ENCODE peak calls at places on chromosomes 16 and 17, in five cellular contexts. One of them, this sample, is unnamed.

GRCh38 chr16:1612320-1613111 is at the start of gene CRAMP1:
- DNase-seq in A549: peak; percentile 27
- DNase-seq in stimulated activated CD8-positive, alpha-beta memory T cell treated with anti-CD3 and anti-CD28 coated beads, Interleukin-15, amount 100 ng/mL, for 4 hours: no peak
- DNase-seq in CD8-positive, alpha-beta memory T cell: no peak
- DNase-seq in stimulated activated CD4-positive, alpha-beta T cell treated with anti-CD3 and anti-CD28 coated beads, Interleukin-1b, Interleukin-23, amount 100 ng/mL, for 4 hours: no peak
- DNase-seq in this sample: peak; percentile 39

GRCh38 chr17:57313276-57313835 is 57.0 kb downstream of the MSI2 start:
- DNase-seq in A549: no peak
- DNase-seq in stimulated activated CD8-positive, alpha-beta memory T cell treated with anti-CD3 and anti-CD28 coated beads, Interleukin-15, amount 100 ng/mL, for 4 hours: no peak
- DNase-seq in CD8-positive, alpha-beta memory T cell: no peak
- DNase-seq in stimulated activated CD4-positive, alpha-beta T cell treated with anti-CD3 and anti-CD28 coated beads, Interleukin-1b, Interleukin-23, amount 100 ng/mL, for 4 hours: no peak
- DNase-seq in this sample: no peak

GRCh38 chr16:29813644-29814562 is 1.9 kb downstream of the PRRT2 start:
- DNase-seq in A549: no peak
- DNase-seq in stimulated activated CD8-positive, alpha-beta memory T cell treated with anti-CD3 and anti-CD28 coated beads, Interleukin-15, amount 100 ng/mL, for 4 hours: no peak
- DNase-seq in CD8-positive, alpha-beta memory T cell: no peak
- DNase-seq in stimulated activated CD4-positive, alpha-beta T cell treated with anti-CD3 and anti-CD28 coated beads, Interleukin-1b, Interleukin-23, amount 100 ng/mL, for 4 hours: no peak
- DNase-seq in this sample: no peak

GRCh38 chr17:82866521-82867214 is 26.8 kb upstream of the ZNF750 start:
- DNase-seq in A549: no peak
- DNase-seq in stimulated activated CD8-positive, alpha-beta memory T cell treated with anti-CD3 and anti-CD28 coated beads, Interleukin-15, amount 100 ng/mL, for 4 hours: no peak
- DNase-seq in CD8-positive, alpha-beta memory T cell: no peak
- DNase-seq in stimulated activated CD4-positive, alpha-beta T cell treated with anti-CD3 and anti-CD28 coated beads, Interleukin-1b, Interleukin-23, amount 100 ng/mL, for 4 hours: no peak
- DNase-seq in this sample: peak; percentile 92

GRCh38 chr16:9159839-9160550 is 68.6 kb downstream of the HAPSTR1 start:
- DNase-seq in A549: peak; percentile 83
- DNase-seq in stimulated activated CD8-positive, alpha-beta memory T cell treated with anti-CD3 and anti-CD28 coated beads, Interleukin-15, amount 100 ng/mL, for 4 hours: no peak
- DNase-seq in CD8-positive, alpha-beta memory T cell: no peak
- DNase-seq in stimulated activated CD4-positive, alpha-beta T cell treated with anti-CD3 and anti-CD28 coated beads, Interleukin-1b, Interleukin-23, amount 100 ng/mL, for 4 hours: peak; percentile 6
- DNase-seq in this sample: peak; percentile 51

GRCh38 chr16:11673091-11674000 is 5.1 kb downstream of the SNN start:
- DNase-seq in A549: no peak
- DNase-seq in stimulated activated CD8-positive, alpha-beta memory T cell treated with anti-CD3 and anti-CD28 coated beads, Interleukin-15, amount 100 ng/mL, for 4 hours: no peak
- DNase-seq in CD8-positive, alpha-beta memory T cell: no peak
- DNase-seq in stimulated activated CD4-positive, alpha-beta T cell treated with anti-CD3 and anti-CD28 coated beads, Interleukin-1b, Interleukin-23, amount 100 ng/mL, for 4 hours: no peak
- DNase-seq in this sample: no peak

GRCh38 chr16:4664538-4665418 is 28.6 kb upstream of the NUDT16L1 start:
- DNase-seq in A549: peak; percentile 22
- DNase-seq in stimulated activated CD8-positive, alpha-beta memory T cell treated with anti-CD3 and anti-CD28 coated beads, Interleukin-15, amount 100 ng/mL, for 4 hours: no peak
- DNase-seq in CD8-positive, alpha-beta memory T cell: peak; percentile 38
- DNase-seq in stimulated activated CD4-positive, alpha-beta T cell treated with anti-CD3 and anti-CD28 coated beads, Interleukin-1b, Interleukin-23, amount 100 ng/mL, for 4 hours: peak; percentile 24
- DNase-seq in this sample: no peak

GRCh38 chr17:48597775-48598631 is 4.4 kb upstream of the HOXB5 start:
- DNase-seq in A549: no peak
- DNase-seq in stimulated activated CD8-positive, alpha-beta memory T cell treated with anti-CD3 and anti-CD28 coated beads, Interleukin-15, amount 100 ng/mL, for 4 hours: no peak
- DNase-seq in CD8-positive, alpha-beta memory T cell: no peak
- DNase-seq in stimulated activated CD4-positive, alpha-beta T cell treated with anti-CD3 and anti-CD28 coated beads, Interleukin-1b, Interleukin-23, amount 100 ng/mL, for 4 hours: no peak
- DNase-seq in this sample: no peak

GRCh38 chr16:726438-727290 is at the start of the genes CCDC78 and HAGHL:
- DNase-seq in A549: no peak
- DNase-seq in stimulated activated CD8-positive, alpha-beta memory T cell treated with anti-CD3 and anti-CD28 coated beads, Interleukin-15, amount 100 ng/mL, for 4 hours: peak; percentile 45
- DNase-seq in CD8-positive, alpha-beta memory T cell: peak; percentile 68
- DNase-seq in stimulated activated CD4-positive, alpha-beta T cell treated with anti-CD3 and anti-CD28 coated beads, Interleukin-1b, Interleukin-23, amount 100 ng/mL, for 4 hours: peak; percentile 61
- DNase-seq in this sample: peak; percentile 65

GRCh38 chr17:48626202-48626469 is at the start of gene HOXB9:
- DNase-seq in A549: no peak
- DNase-seq in stimulated activated CD8-positive, alpha-beta memory T cell treated with anti-CD3 and anti-CD28 coated beads, Interleukin-15, amount 100 ng/mL, for 4 hours: no peak
- DNase-seq in CD8-positive, alpha-beta memory T cell: no peak
- DNase-seq in stimulated activated CD4-positive, alpha-beta T cell treated with anti-CD3 and anti-CD28 coated beads, Interleukin-1b, Interleukin-23, amount 100 ng/mL, for 4 hours: no peak
- DNase-seq in this sample: no peak

GRCh38 chr17:57084802-57085447 is at the start of gene AKAP1:
- DNase-seq in A549: peak; percentile 96
- DNase-seq in stimulated activated CD8-positive, alpha-beta memory T cell treated with anti-CD3 and anti-CD28 coated beads, Interleukin-15, amount 100 ng/mL, for 4 hours: peak; percentile 90
- DNase-seq in CD8-positive, alpha-beta memory T cell: peak; percentile 94
- DNase-seq in stimulated activated CD4-positive, alpha-beta T cell treated with anti-CD3 and anti-CD28 coated beads, Interleukin-1b, Interleukin-23, amount 100 ng/mL, for 4 hours: peak; percentile 93
- DNase-seq in this sample: peak; percentile 95

GRCh38 chr16:16019488-16019887 is 70.1 kb downstream of the ABCC1 start:
- DNase-seq in A549: peak; percentile 86
- DNase-seq in stimulated activated CD8-positive, alpha-beta memory T cell treated with anti-CD3 and anti-CD28 coated beads, Interleukin-15, amount 100 ng/mL, for 4 hours: no peak
- DNase-seq in CD8-positive, alpha-beta memory T cell: no peak
- DNase-seq in stimulated activated CD4-positive, alpha-beta T cell treated with anti-CD3 and anti-CD28 coated beads, Interleukin-1b, Interleukin-23, amount 100 ng/mL, for 4 hours: no peak
- DNase-seq in this sample: peak; percentile 72

GRCh38 chr16:68416057-68417046 is 32.0 kb downstream of the SMPD3 start:
- DNase-seq in A549: no peak
- DNase-seq in stimulated activated CD8-positive, alpha-beta memory T cell treated with anti-CD3 and anti-CD28 coated beads, Interleukin-15, amount 100 ng/mL, for 4 hours: no peak
- DNase-seq in CD8-positive, alpha-beta memory T cell: no peak
- DNase-seq in stimulated activated CD4-positive, alpha-beta T cell treated with anti-CD3 and anti-CD28 coated beads, Interleukin-1b, Interleukin-23, amount 100 ng/mL, for 4 hours: no peak
- DNase-seq in this sample: no peak

GRCh38 chr16:72295914-72296313 is 124.0 kb upstream of the PMFBP1 start:
- DNase-seq in A549: no peak
- DNase-seq in stimulated activated CD8-positive, alpha-beta memory T cell treated with anti-CD3 and anti-CD28 coated beads, Interleukin-15, amount 100 ng/mL, for 4 hours: no peak
- DNase-seq in CD8-positive, alpha-beta memory T cell: no peak
- DNase-seq in stimulated activated CD4-positive, alpha-beta T cell treated with anti-CD3 and anti-CD28 coated beads, Interleukin-1b, Interleukin-23, amount 100 ng/mL, for 4 hours: no peak
- DNase-seq in this sample: no peak

GRCh38 chr17:76981545-76982295 is 113.5 kb downstream of the MGAT5B start:
- DNase-seq in A549: no peak
- DNase-seq in stimulated activated CD8-positive, alpha-beta memory T cell treated with anti-CD3 and anti-CD28 coated beads, Interleukin-15, amount 100 ng/mL, for 4 hours: no peak
- DNase-seq in CD8-positive, alpha-beta memory T cell: no peak
- DNase-seq in stimulated activated CD4-positive, alpha-beta T cell treated with anti-CD3 and anti-CD28 coated beads, Interleukin-1b, Interleukin-23, amount 100 ng/mL, for 4 hours: no peak
- DNase-seq in this sample: no peak

GRCh38 chr16:1533443-1533951 is at the start of gene TMEM204:
- DNase-seq in A549: no peak
- DNase-seq in stimulated activated CD8-positive, alpha-beta memory T cell treated with anti-CD3 and anti-CD28 coated beads, Interleukin-15, amount 100 ng/mL, for 4 hours: no peak
- DNase-seq in CD8-positive, alpha-beta memory T cell: no peak
- DNase-seq in stimulated activated CD4-positive, alpha-beta T cell treated with anti-CD3 and anti-CD28 coated beads, Interleukin-1b, Interleukin-23, amount 100 ng/mL, for 4 hours: no peak
- DNase-seq in this sample: peak; percentile 91

GRCh38 chr16:18945233-18945632 is 19.0 kb upstream of the SMG1 start:
- DNase-seq in A549: no peak
- DNase-seq in stimulated activated CD8-positive, alpha-beta memory T cell treated with anti-CD3 and anti-CD28 coated beads, Interleukin-15, amount 100 ng/mL, for 4 hours: no peak
- DNase-seq in CD8-positive, alpha-beta memory T cell: no peak
- DNase-seq in stimulated activated CD4-positive, alpha-beta T cell treated with anti-CD3 and anti-CD28 coated beads, Interleukin-1b, Interleukin-23, amount 100 ng/mL, for 4 hours: no peak
- DNase-seq in this sample: no peak

GRCh38 chr17:14688134-14688533 is 387.3 kb downstream of the HS3ST3B1 start:
- DNase-seq in A549: peak; percentile 30
- DNase-seq in stimulated activated CD8-positive, alpha-beta memory T cell treated with anti-CD3 and anti-CD28 coated beads, Interleukin-15, amount 100 ng/mL, for 4 hours: no peak
- DNase-seq in CD8-positive, alpha-beta memory T cell: no peak
- DNase-seq in stimulated activated CD4-positive, alpha-beta T cell treated with anti-CD3 and anti-CD28 coated beads, Interleukin-1b, Interleukin-23, amount 100 ng/mL, for 4 hours: no peak
- DNase-seq in this sample: no peak

GRCh38 chr16:66115373-66115772 is 251.1 kb upstream of the CDH5 start:
- DNase-seq in A549: peak; percentile 18
- DNase-seq in stimulated activated CD8-positive, alpha-beta memory T cell treated with anti-CD3 and anti-CD28 coated beads, Interleukin-15, amount 100 ng/mL, for 4 hours: no peak
- DNase-seq in CD8-positive, alpha-beta memory T cell: no peak
- DNase-seq in stimulated activated CD4-positive, alpha-beta T cell treated with anti-CD3 and anti-CD28 coated beads, Interleukin-1b, Interleukin-23, amount 100 ng/mL, for 4 hours: no peak
- DNase-seq in this sample: no peak

GRCh38 chr16:51773051-51773450 is 622.0 kb upstream of the SALL1 start:
- DNase-seq in A549: no peak
- DNase-seq in stimulated activated CD8-positive, alpha-beta memory T cell treated with anti-CD3 and anti-CD28 coated beads, Interleukin-15, amount 100 ng/mL, for 4 hours: no peak
- DNase-seq in CD8-positive, alpha-beta memory T cell: no peak
- DNase-seq in stimulated activated CD4-positive, alpha-beta T cell treated with anti-CD3 and anti-CD28 coated beads, Interleukin-1b, Interleukin-23, amount 100 ng/mL, for 4 hours: no peak
- DNase-seq in this sample: no peak

GRCh38 chr17:44759096-44759915 is 518 bp downstream of the ADAM11 start:
- DNase-seq in A549: no peak
- DNase-seq in stimulated activated CD8-positive, alpha-beta memory T cell treated with anti-CD3 and anti-CD28 coated beads, Interleukin-15, amount 100 ng/mL, for 4 hours: no peak
- DNase-seq in CD8-positive, alpha-beta memory T cell: no peak
- DNase-seq in stimulated activated CD4-positive, alpha-beta T cell treated with anti-CD3 and anti-CD28 coated beads, Interleukin-1b, Interleukin-23, amount 100 ng/mL, for 4 hours: no peak
- DNase-seq in this sample: peak; percentile 24

GRCh38 chr17:46727572-46728348 is 90.7 kb downstream of the WNT3 start:
- DNase-seq in A549: peak; percentile 18
- DNase-seq in stimulated activated CD8-positive, alpha-beta memory T cell treated with anti-CD3 and anti-CD28 coated beads, Interleukin-15, amount 100 ng/mL, for 4 hours: no peak
- DNase-seq in CD8-positive, alpha-beta memory T cell: no peak
- DNase-seq in stimulated activated CD4-positive, alpha-beta T cell treated with anti-CD3 and anti-CD28 coated beads, Interleukin-1b, Interleukin-23, amount 100 ng/mL, for 4 hours: no peak
- DNase-seq in this sample: peak; percentile 65

GRCh38 chr17:73365203-73365933 is 53.6 kb upstream of the CDC42EP4 start:
- DNase-seq in A549: no peak
- DNase-seq in stimulated activated CD8-positive, alpha-beta memory T cell treated with anti-CD3 and anti-CD28 coated beads, Interleukin-15, amount 100 ng/mL, for 4 hours: no peak
- DNase-seq in CD8-positive, alpha-beta memory T cell: no peak
- DNase-seq in stimulated activated CD4-positive, alpha-beta T cell treated with anti-CD3 and anti-CD28 coated beads, Interleukin-1b, Interleukin-23, amount 100 ng/mL, for 4 hours: no peak
- DNase-seq in this sample: no peak

GRCh38 chr17:80432350-80432955 is 17.5 kb downstream of the ENDOV start:
- DNase-seq in A549: no peak
- DNase-seq in stimulated activated CD8-positive, alpha-beta memory T cell treated with anti-CD3 and anti-CD28 coated beads, Interleukin-15, amount 100 ng/mL, for 4 hours: no peak
- DNase-seq in CD8-positive, alpha-beta memory T cell: no peak
- DNase-seq in stimulated activated CD4-positive, alpha-beta T cell treated with anti-CD3 and anti-CD28 coated beads, Interleukin-1b, Interleukin-23, amount 100 ng/mL, for 4 hours: no peak
- DNase-seq in this sample: no peak

GRCh38 chr16:29808219-29808900 is 2.0 kb downstream of the MAZ start:
- DNase-seq in A549: no peak
- DNase-seq in stimulated activated CD8-positive, alpha-beta memory T cell treated with anti-CD3 and anti-CD28 coated beads, Interleukin-15, amount 100 ng/mL, for 4 hours: no peak
- DNase-seq in CD8-positive, alpha-beta memory T cell: peak; percentile 36
- DNase-seq in stimulated activated CD4-positive, alpha-beta T cell treated with anti-CD3 and anti-CD28 coated beads, Interleukin-1b, Interleukin-23, amount 100 ng/mL, for 4 hours: no peak
- DNase-seq in this sample: no peak

GRCh38 chr17:75277664-75278071 is 6.6 kb upstream of the MIF4GD start:
- DNase-seq in A549: no peak
- DNase-seq in stimulated activated CD8-positive, alpha-beta memory T cell treated with anti-CD3 and anti-CD28 coated beads, Interleukin-15, amount 100 ng/mL, for 4 hours: no peak
- DNase-seq in CD8-positive, alpha-beta memory T cell: no peak
- DNase-seq in stimulated activated CD4-positive, alpha-beta T cell treated with anti-CD3 and anti-CD28 coated beads, Interleukin-1b, Interleukin-23, amount 100 ng/mL, for 4 hours: no peak
- DNase-seq in this sample: peak; percentile 20

GRCh38 chr16:30069575-30070462 is 4.3 kb downstream of the ALDOA start:
- DNase-seq in A549: no peak
- DNase-seq in stimulated activated CD8-positive, alpha-beta memory T cell treated with anti-CD3 and anti-CD28 coated beads, Interleukin-15, amount 100 ng/mL, for 4 hours: no peak
- DNase-seq in CD8-positive, alpha-beta memory T cell: no peak
- DNase-seq in stimulated activated CD4-positive, alpha-beta T cell treated with anti-CD3 and anti-CD28 coated beads, Interleukin-1b, Interleukin-23, amount 100 ng/mL, for 4 hours: no peak
- DNase-seq in this sample: no peak

GRCh38 chr16:75621170-75621477 is 2.0 kb downstream of the ADAT1 start:
- DNase-seq in A549: peak; percentile 44
- DNase-seq in stimulated activated CD8-positive, alpha-beta memory T cell treated with anti-CD3 and anti-CD28 coated beads, Interleukin-15, amount 100 ng/mL, for 4 hours: no peak
- DNase-seq in CD8-positive, alpha-beta memory T cell: no peak
- DNase-seq in stimulated activated CD4-positive, alpha-beta T cell treated with anti-CD3 and anti-CD28 coated beads, Interleukin-1b, Interleukin-23, amount 100 ng/mL, for 4 hours: no peak
- DNase-seq in this sample: peak; percentile 26

GRCh38 chr16:14405611-14406537 is 224.2 kb downstream of the PARN start:
- DNase-seq in A549: peak; percentile 59
- DNase-seq in stimulated activated CD8-positive, alpha-beta memory T cell treated with anti-CD3 and anti-CD28 coated beads, Interleukin-15, amount 100 ng/mL, for 4 hours: no peak
- DNase-seq in CD8-positive, alpha-beta memory T cell: no peak
- DNase-seq in stimulated activated CD4-positive, alpha-beta T cell treated with anti-CD3 and anti-CD28 coated beads, Interleukin-1b, Interleukin-23, amount 100 ng/mL, for 4 hours: peak; percentile 3
- DNase-seq in this sample: no peak

GRCh38 chr17:13993106-13993505 is 76.2 kb upstream of the COX10 start:
- DNase-seq in A549: no peak
- DNase-seq in stimulated activated CD8-positive, alpha-beta memory T cell treated with anti-CD3 and anti-CD28 coated beads, Interleukin-15, amount 100 ng/mL, for 4 hours: no peak
- DNase-seq in CD8-positive, alpha-beta memory T cell: no peak
- DNase-seq in stimulated activated CD4-positive, alpha-beta T cell treated with anti-CD3 and anti-CD28 coated beads, Interleukin-1b, Interleukin-23, amount 100 ng/mL, for 4 hours: no peak
- DNase-seq in this sample: no peak

GRCh38 chr16:80681436-80681835 is 123.0 kb downstream of the CDYL2 start:
- DNase-seq in A549: no peak
- DNase-seq in stimulated activated CD8-positive, alpha-beta memory T cell treated with anti-CD3 and anti-CD28 coated beads, Interleukin-15, amount 100 ng/mL, for 4 hours: no peak
- DNase-seq in CD8-positive, alpha-beta memory T cell: no peak
- DNase-seq in stimulated activated CD4-positive, alpha-beta T cell treated with anti-CD3 and anti-CD28 coated beads, Interleukin-1b, Interleukin-23, amount 100 ng/mL, for 4 hours: no peak
- DNase-seq in this sample: no peak

GRCh38 chr16:8572063-8572918 is 18.0 kb downstream of the TMEM114 start:
- DNase-seq in A549: no peak
- DNase-seq in stimulated activated CD8-positive, alpha-beta memory T cell treated with anti-CD3 and anti-CD28 coated beads, Interleukin-15, amount 100 ng/mL, for 4 hours: no peak
- DNase-seq in CD8-positive, alpha-beta memory T cell: no peak
- DNase-seq in stimulated activated CD4-positive, alpha-beta T cell treated with anti-CD3 and anti-CD28 coated beads, Interleukin-1b, Interleukin-23, amount 100 ng/mL, for 4 hours: no peak
- DNase-seq in this sample: no peak

GRCh38 chr16:21598676-21599157 is 660 bp upstream of the METTL9 start:
- DNase-seq in A549: no peak
- DNase-seq in stimulated activated CD8-positive, alpha-beta memory T cell treated with anti-CD3 and anti-CD28 coated beads, Interleukin-15, amount 100 ng/mL, for 4 hours: no peak
- DNase-seq in CD8-positive, alpha-beta memory T cell: no peak
- DNase-seq in stimulated activated CD4-positive, alpha-beta T cell treated with anti-CD3 and anti-CD28 coated beads, Interleukin-1b, Interleukin-23, amount 100 ng/mL, for 4 hours: no peak
- DNase-seq in this sample: no peak

GRCh38 chr16:84390131-84390785 is 21.9 kb downstream of the ATP2C2 start:
- DNase-seq in A549: peak; percentile 45
- DNase-seq in stimulated activated CD8-positive, alpha-beta memory T cell treated with anti-CD3 and anti-CD28 coated beads, Interleukin-15, amount 100 ng/mL, for 4 hours: no peak
- DNase-seq in CD8-positive, alpha-beta memory T cell: no peak
- DNase-seq in stimulated activated CD4-positive, alpha-beta T cell treated with anti-CD3 and anti-CD28 coated beads, Interleukin-1b, Interleukin-23, amount 100 ng/mL, for 4 hours: no peak
- DNase-seq in this sample: no peak

GRCh38 chr17:16480995-16481394 is 11.0 kb downstream of the LRRC75A start:
- DNase-seq in A549: no peak
- DNase-seq in stimulated activated CD8-positive, alpha-beta memory T cell treated with anti-CD3 and anti-CD28 coated beads, Interleukin-15, amount 100 ng/mL, for 4 hours: no peak
- DNase-seq in CD8-positive, alpha-beta memory T cell: no peak
- DNase-seq in stimulated activated CD4-positive, alpha-beta T cell treated with anti-CD3 and anti-CD28 coated beads, Interleukin-1b, Interleukin-23, amount 100 ng/mL, for 4 hours: no peak
- DNase-seq in this sample: no peak

GRCh38 chr16:30660424-30661251 is 2.4 kb downstream of the FBRS start:
- DNase-seq in A549: no peak
- DNase-seq in stimulated activated CD8-positive, alpha-beta memory T cell treated with anti-CD3 and anti-CD28 coated beads, Interleukin-15, amount 100 ng/mL, for 4 hours: peak; percentile 54
- DNase-seq in CD8-positive, alpha-beta memory T cell: peak; percentile 71
- DNase-seq in stimulated activated CD4-positive, alpha-beta T cell treated with anti-CD3 and anti-CD28 coated beads, Interleukin-1b, Interleukin-23, amount 100 ng/mL, for 4 hours: peak; percentile 62
- DNase-seq in this sample: peak; percentile 5

This sample was measured in foreskin fibroblast.